ENCODE peak calls at places on chromosomes 7 and 10, in seven cellular contexts. J, E, F, K, Q, U and O are unnamed samples.

GRCh38 chr10:123284022-123284421 is 129.8 kb downstream of the BUB3 start:
- DNase-seq in F (no peak), K (peak), U (peak), Q (no peak), J (no peak), E (no peak), O (no peak)

GRCh38 chr10:11898372-11899066 is 75.4 kb downstream of the PROSER2 start:
- DNase-seq in U (no peak), J (no peak), Q (peak), F (no peak), E (no peak), K (peak), O (no peak)

GRCh38 chr7:29917583-29917982 is 72.0 kb downstream of the SCRN1 start:
- DNase-seq in J (no peak), K (no peak), Q (no peak), E (no peak), F (no peak), U (no peak), O (no peak)

GRCh38 chr10:17425584-17426262 is 28.7 kb downstream of the ST8SIA6 start:
- DNase-seq in K (no peak), J (no peak), Q (no peak), E (no peak), U (peak), F (no peak), O (no peak)

GRCh38 chr7:108002726-108003590 is at the start of gene LAMB1:
- DNase-seq in F (peak), E (peak), K (peak), Q (peak), J (no peak), U (peak), O (peak)

GRCh38 chr7:22612776-22613175 is 112.8 kb upstream of the STEAP1B start:
- DNase-seq in F (no peak), Q (no peak), K (no peak), U (no peak), E (no peak), J (no peak), O (no peak)

GRCh38 chr10:89553064-89553734 is 17.8 kb upstream of the SLC16A12 start:
- DNase-seq in E (no peak), Q (no peak), J (no peak), F (no peak), K (peak), U (no peak), O (no peak)

GRCh38 chr7:49320083-49320482 is 395.7 kb downstream of the CDC14C start:
- DNase-seq in U (no peak), J (no peak), F (no peak), K (no peak), Q (no peak), E (no peak), O (no peak)

GRCh38 chr7:1025747-1026581 is 18.4 kb upstream of the GPR146 start:
- DNase-seq in J (no peak), K (no peak), Q (no peak), U (no peak), E (no peak), F (no peak), O (no peak)

GRCh38 chr7:13047061-13047460 is 359.6 kb downstream of the ARL4A start:
- DNase-seq in J (no peak), U (no peak), Q (no peak), E (no peak), K (no peak), F (no peak), O (no peak)

GRCh38 chr10:49164587-49165188 is 23.5 kb downstream of the TMEM273 start:
- DNase-seq in E (no peak), Q (no peak), K (peak), F (no peak), J (no peak), U (peak), O (no peak)

GRCh38 chr10:48418189-48418588 is 111.7 kb downstream of the MAPK8 start:
- DNase-seq in E (no peak), F (no peak), U (no peak), J (no peak), K (no peak), Q (no peak), O (no peak)

GRCh38 chr7:122896509-122896908 is 10.2 kb upstream of the CADPS2 start:
- DNase-seq in J (no peak), U (no peak), K (no peak), F (no peak), E (no peak), Q (no peak), O (no peak)

GRCh38 chr10:94645285-94645684 is 38.2 kb upstream of the CYP2C18 start:
- DNase-seq in Q (no peak), E (no peak), K (no peak), J (peak), U (no peak), F (no peak), O (no peak)

GRCh38 chr7:110309941-110310340 is 781.0 kb upstream of the LRRN3 start:
- DNase-seq in J (no peak), F (no peak), Q (no peak), K (no peak), E (no peak), U (no peak), O (no peak)

GRCh38 chr7:107312418-107312817 is 143.6 kb downstream of the HBP1 start:
- DNase-seq in K (no peak), U (no peak), Q (no peak), J (no peak), F (no peak), E (no peak), O (no peak)

GRCh38 chr7:141551773-141552162 is 558 bp downstream of the AGK start:
- DNase-seq in K (no peak), Q (no peak), U (no peak), E (no peak), J (no peak), F (no peak), O (no peak)

GRCh38 chr10:124975977-124976514 is 34.1 kb downstream of the ZRANB1 start:
- DNase-seq in K (no peak), J (peak), Q (no peak), E (no peak), F (no peak), U (no peak), O (no peak)

GRCh38 chr7:113099284-113099919 is 12.8 kb upstream of the GPR85 start:
- DNase-seq in U (no peak), Q (no peak), E (no peak), J (no peak), K (no peak), F (no peak), O (no peak)

GRCh38 chr10:89805599-89806013 is 104.2 kb downstream of the KIF20B start:
- DNase-seq in J (peak), F (no peak), E (no peak), U (no peak), K (no peak), Q (no peak), O (no peak)

GRCh38 chr10:130491698-130492050 is 355.5 kb downstream of the GLRX3 start:
- DNase-seq in J (no peak), Q (peak), K (no peak), E (no peak), U (no peak), F (no peak), O (no peak)

GRCh38 chr10:58590152-58590551 is 77.5 kb downstream of the BICC1 start:
- DNase-seq in K (no peak), U (no peak), E (peak), Q (peak), F (peak), J (no peak), O (no peak)

GRCh38 chr7:98555403-98555802 is 61.7 kb upstream of the NPTX2 start:
- DNase-seq in K (no peak), U (no peak), E (no peak), J (no peak), Q (no peak), F (no peak), O (no peak)

GRCh38 chr10:48442090-48442808 is 135.8 kb downstream of the MAPK8 start:
- DNase-seq in Q (no peak), F (no peak), E (no peak), J (no peak), K (no peak), U (peak), O (no peak)

GRCh38 chr7:83492802-83493201 is 156.1 kb downstream of the SEMA3E start:
- DNase-seq in J (no peak), Q (no peak), U (no peak), F (no peak), K (no peak), E (no peak), O (no peak)

GRCh38 chr7:93535616-93536015 is 38.9 kb downstream of the CALCR start:
- DNase-seq in F (no peak), U (no peak), E (no peak), J (no peak), Q (no peak), K (no peak), O (no peak)

GRCh38 chr7:116713500-116713899 is 41.5 kb downstream of the MET start:
- DNase-seq in E (no peak), Q (no peak), K (no peak), U (no peak), J (no peak), F (no peak), O (no peak)

GRCh38 chr7:54796150-54796549 is 37.1 kb upstream of the SEC61G start:
- DNase-seq in K (no peak), E (no peak), J (no peak), F (peak), Q (no peak), U (no peak), O (no peak)

GRCh38 chr7:23276381-23276780 is 22.8 kb upstream of the MALSU1 start:
- DNase-seq in K (peak), Q (no peak), F (no peak), J (no peak), U (no peak), E (no peak), O (no peak)

GRCh38 chr7:129664029-129665012 is 52.8 kb downstream of the NRF1 start:
- DNase-seq in F (no peak), U (no peak), K (peak), J (peak), Q (no peak), E (no peak), O (no peak)
- TF ChIP-seq CTCF in F (no peak), U (no peak), K (peak), J (peak), Q (no peak), E (no peak), O (no peak)

GRCh38 chr7:101121996-101122932 is 4.6 kb upstream of the SERPINE1 start:
- DNase-seq in F (peak), K (peak), E (peak), J (no peak), Q (peak), U (no peak), O (peak)
- TF ChIP-seq POLR2A in F (no peak), K (peak), E (peak), J (peak), Q (peak), U (no peak), O (no peak)

DNA sequence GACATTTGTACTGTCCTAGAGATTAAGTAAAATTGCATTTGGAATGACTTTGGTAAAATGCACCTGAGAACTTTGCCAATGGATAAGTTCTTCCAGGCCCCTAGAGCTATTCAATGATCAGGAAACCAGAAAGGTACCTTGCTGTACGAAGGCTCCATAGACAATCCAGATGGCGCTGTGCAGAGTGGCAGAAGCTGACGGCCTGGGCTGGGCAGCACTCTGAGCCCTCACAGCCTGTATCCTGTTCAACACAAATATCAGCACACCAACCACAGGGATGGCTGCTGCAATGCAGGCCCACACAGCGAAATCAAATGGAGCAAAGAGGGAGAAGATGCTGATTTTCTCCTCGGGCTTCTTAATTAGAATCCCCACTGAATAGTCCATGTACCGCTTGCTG is 642.4 kb downstream of the GRID1 start:
- DNase-seq in J (no peak), E (no peak), Q (no peak), U (no peak), F (no peak), K (no peak), O (no peak)
- TF ChIP-seq EP300 in J (no peak), E (no peak), Q (no peak), U (no peak), F (no peak), K (no peak), O (no peak)

DNA sequence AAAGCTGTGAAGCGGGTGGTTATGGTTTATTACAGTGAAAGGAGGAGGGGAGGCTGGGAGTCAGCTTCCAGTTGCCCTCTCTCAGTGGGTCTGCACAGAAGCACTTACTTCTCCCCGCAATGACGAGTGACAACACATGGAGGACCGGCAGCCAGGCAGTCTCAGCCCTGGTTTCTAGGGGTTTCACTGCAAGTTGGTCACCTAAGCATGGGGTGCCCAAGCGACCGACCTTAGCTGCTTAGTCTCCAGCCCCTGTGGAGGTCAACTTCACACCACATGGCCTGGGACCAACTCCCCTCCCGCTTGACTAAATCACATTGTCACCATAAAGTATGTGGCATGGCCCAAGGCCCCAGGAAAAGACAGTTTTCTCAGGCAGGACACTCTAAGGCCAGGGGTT is 99.9 kb upstream of the ZNF32 start:
- DNase-seq in E (no peak), K (no peak), J (no peak), Q (no peak), U (no peak), F (no peak), O (no peak)
- TF ChIP-seq CTCF in E (no peak), K (no peak), J (no peak), Q (no peak), U (no peak), F (no peak), O (no peak)

GRCh38 chr10:113060221-113061053 is 110.4 kb downstream of the TCF7L2 start:
- DNase-seq in U (no peak), J (no peak), Q (peak), E (no peak), F (peak), K (peak), O (no peak)
- TF ChIP-seq POLR2A in U (no peak), J (no peak), Q (no peak), E (no peak), F (no peak), K (no peak), O (no peak)

DNA sequence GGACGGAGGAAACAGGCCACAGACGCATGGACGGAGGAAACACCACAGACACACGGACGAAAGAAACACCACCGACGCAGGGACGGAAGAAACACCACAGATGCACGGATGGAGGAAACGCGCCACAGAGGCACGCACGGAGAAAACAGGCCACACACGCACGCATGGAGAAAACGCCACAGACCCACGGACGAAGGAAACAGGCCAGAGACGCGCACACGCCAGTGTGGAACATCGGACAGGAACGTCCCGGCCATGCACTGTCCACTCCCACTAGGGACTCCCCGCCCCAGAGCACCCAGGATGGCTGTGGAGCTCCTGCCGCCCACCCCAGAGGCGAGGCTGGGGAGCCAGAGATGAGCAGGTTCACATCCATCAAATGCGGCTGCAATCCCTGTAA is 17.3 kb downstream of the DIP2C start:
- DNase-seq in U (no peak), J (no peak), E (no peak), K (no peak), F (no peak), Q (no peak), O (no peak)
- TF ChIP-seq EP300 in U (no peak), J (no peak), E (no peak), K (no peak), F (no peak), Q (no peak), O (no peak)

GRCh38 chr10:133258818-133259602 is 17.7 kb downstream of the ADAM8 start:
- DNase-seq in J (no peak), Q (peak), K (peak), F (peak), U (no peak), E (peak), O (peak)

GRCh38 chr10:133258066-133258817 is 18.4 kb downstream of the ADAM8 start:
- DNase-seq in U (no peak), J (no peak), K (no peak), F (no peak), Q (no peak), E (no peak), O (no peak)

GRCh38 chr10:133259603-133259992 is 17.1 kb downstream of the ADAM8 start:
- DNase-seq in K (no peak), U (no peak), Q (no peak), E (no peak), F (no peak), J (no peak), O (no peak)

GRCh38 chr10:133255323-133255722 is 17.7 kb downstream of the VENTX start:
- DNase-seq in E (no peak), J (no peak), Q (no peak), K (no peak), F (no peak), U (no peak), O (no peak)

DNA sequence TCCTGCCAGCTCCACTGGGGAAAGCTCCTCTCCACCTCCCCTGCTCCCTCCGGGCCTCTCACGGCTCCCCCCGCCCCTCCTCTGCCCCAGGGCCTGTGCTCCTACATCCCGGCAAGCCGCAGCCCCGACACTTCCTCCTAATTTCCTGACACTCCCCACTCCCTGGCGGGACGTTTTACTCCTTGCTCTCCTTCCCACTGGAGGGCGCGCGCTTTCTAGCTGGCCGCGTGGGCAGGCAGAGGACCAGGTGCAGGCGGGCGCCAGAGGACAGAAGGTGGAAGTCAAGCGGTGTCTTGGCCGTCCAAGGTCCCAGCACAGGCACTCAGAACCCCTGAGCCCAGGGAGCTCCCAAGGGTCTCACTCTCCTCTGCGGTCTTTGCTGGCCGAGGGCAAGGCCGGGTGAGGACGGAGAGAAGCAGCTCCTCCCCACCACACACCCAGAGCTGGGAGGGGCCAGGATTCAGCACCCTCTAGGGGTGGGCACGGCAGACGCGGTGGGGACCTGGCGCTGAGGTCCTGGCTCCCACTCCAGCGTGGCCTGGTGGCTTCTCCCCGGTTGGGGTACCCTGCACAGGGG is 19.1 kb downstream of the ADAM8 start:
- DNase-seq in E (peak), U (peak), K (no peak), J (no peak), F (peak), Q (peak), O (no peak)
- TF ChIP-seq CTCF in E (peak), U (no peak), K (peak), J (peak), F (peak), Q (no peak), O (no peak)

DNA sequence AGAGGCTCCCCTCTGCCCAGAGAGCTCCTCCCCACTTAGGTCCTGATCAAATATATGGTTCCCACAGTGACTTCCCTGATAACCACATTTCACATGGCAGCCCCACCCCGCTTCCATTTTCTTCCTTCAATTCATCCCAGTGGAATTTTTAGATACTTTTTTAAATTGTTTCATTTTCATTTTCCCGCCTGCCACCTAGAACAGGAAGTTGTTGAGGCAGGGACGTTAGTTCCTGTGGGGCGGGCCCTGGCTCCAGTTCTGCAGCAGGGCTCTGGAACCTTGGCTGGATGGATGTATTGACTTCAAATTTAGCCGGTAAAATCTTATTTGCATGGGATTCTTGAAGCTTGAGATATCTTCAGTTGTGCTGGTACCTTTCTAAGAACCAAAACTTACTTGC is 226.6 kb downstream of the PAXIP1 start:
- DNase-seq in U (no peak), J (no peak), E (no peak), K (no peak), Q (no peak), F (no peak), O (no peak)
- TF ChIP-seq POLR2A in U (no peak), J (no peak), E (no peak), K (no peak), Q (no peak), F (no peak), O (no peak)